ENCODE peak calls at places on chromosomes 12 and 14, in five cellular contexts. L is gastrocnemius medialis, H is lower lobe of right lung, E is GM04503, F is right cardiac atrium. Z is an unnamed sample.

GRCh38 chr14:61653507-61653906 is 41.8 kb upstream of the HIF1A start:
- DNase-seq in L (no peak), H (no peak), E (no peak), F (peak; percentile 70), Z (peak; percentile 35)

GRCh38 chr12:120474092-120474960 is 4.8 kb upstream of the SRSF9 start:
- DNase-seq in L (no peak), H (no peak), E (no peak), F (no peak), Z (peak; percentile 62)

GRCh38 chr14:56295743-56296142 is 177.5 kb downstream of the PELI2 start:
- DNase-seq in L (no peak), H (no peak), E (no peak), F (no peak), Z (no peak)

GRCh38 chr14:58752782-58753181 is 115.0 kb downstream of the DACT1 start:
- DNase-seq in L (peak; percentile 24), H (peak; percentile 88), E (no peak), F (peak; percentile 93), Z (no peak)

GRCh38 chr12:42669471-42669997 is 80.0 kb upstream of the PRICKLE1 start:
- DNase-seq in L (no peak), H (no peak), E (no peak), F (no peak), Z (no peak)

GRCh38 chr14:32400480-32400879 is 71.4 kb downstream of the AKAP6 start:
- DNase-seq in L (no peak), H (no peak), E (peak; percentile 82), F (no peak), Z (peak; percentile 14)

GRCh38 chr14:65344011-65344410 is 68.5 kb upstream of the FUT8 start:
- DNase-seq in L (no peak), H (no peak), E (no peak), F (no peak), Z (no peak)

GRCh38 chr12:2691340-2692111 is 103.2 kb upstream of the FKBP4 start:
- DNase-seq in L (no peak), H (no peak), E (no peak), F (no peak), Z (no peak)

GRCh38 chr12:2999265-2999841 is 40.2 kb downstream of the TEAD4 start:
- DNase-seq in L (peak; percentile 62), H (no peak), E (no peak), F (peak; percentile 59), Z (no peak)

GRCh38 chr14:55600784-55601561 is 21.0 kb downstream of the KTN1 start:
- DNase-seq in L (no peak), H (no peak), E (no peak), F (no peak), Z (peak; percentile 37)

GRCh38 chr12:24625103-24625502 is 323.8 kb downstream of the BCAT1 start:
- DNase-seq in L (no peak), H (no peak), E (no peak), F (no peak), Z (no peak)

GRCh38 chr14:78022059-78022458 is 148.1 kb upstream of the NRXN3 start:
- DNase-seq in L (no peak), H (peak; percentile 71), E (peak; percentile 10), F (peak; percentile 63), Z (peak; percentile 82)

GRCh38 chr12:123118397-123118945 is 32.4 kb downstream of the PITPNM2 start:
- DNase-seq in L (no peak), H (no peak), E (no peak), F (no peak), Z (no peak)

GRCh38 chr12:3122841-3123678 is 45.9 kb downstream of the TSPAN9 start:
- DNase-seq in L (peak; percentile 68), H (no peak), E (peak; percentile 59), F (peak; percentile 83), Z (no peak)

GRCh38 chr12:120399531-120399930 is 30.6 kb upstream of the MSI1 start:
- DNase-seq in L (no peak), H (no peak), E (no peak), F (no peak), Z (no peak)

GRCh38 chr12:17609152-17609551 is 480.8 kb downstream of the RERGL start:
- DNase-seq in L (no peak), H (no peak), E (no peak), F (no peak), Z (no peak)

GRCh38 chr14:44960146-44960545 is 1.6 kb downstream of the KLHL28 start:
- DNase-seq in L (no peak), H (no peak), E (no peak), F (no peak), Z (no peak)

GRCh38 chr12:121992059-121992879 is 29.4 kb upstream of the BCL7A start:
- DNase-seq in L (no peak), H (peak; percentile 67), E (peak; percentile 96), F (no peak), Z (peak; percentile 30)

GRCh38 chr12:130226771-130227170 is 64.5 kb downstream of the FZD10 start:
- DNase-seq in L (no peak), H (no peak), E (no peak), F (no peak), Z (no peak)

GRCh38 chr14:89344871-89345270 is 72.2 kb downstream of the FOXN3 start:
- DNase-seq in L (no peak), H (no peak), E (no peak), F (no peak), Z (no peak)

GRCh38 chr14:103195828-103196615 is 72.8 kb downstream of the TNFAIP2 start:
- DNase-seq in L (no peak), H (no peak), E (no peak), F (no peak), Z (no peak)

GRCh38 chr12:110149104-110149660 is 25.0 kb downstream of the IFT81 start:
- DNase-seq in L (no peak), H (no peak), E (no peak), F (no peak), Z (no peak)

GRCh38 chr14:77260199-77260598 is 10.8 kb downstream of the NGB start:
- DNase-seq in L (no peak), H (no peak), E (no peak), F (no peak), Z (no peak)

GRCh38 chr12:2084553-2085296 is 31.9 kb downstream of the CACNA1C start:
- DNase-seq in L (no peak), H (no peak), E (peak; percentile 59), F (peak; percentile 85), Z (no peak)

GRCh38 chr12:64457036-64457435 is 5.1 kb downstream of the TBK1 start:
- DNase-seq in L (no peak), H (no peak), E (no peak), F (no peak), Z (no peak)

GRCh38 chr14:104954746-104955395 is 23.3 kb downstream of the AHNAK2 start:
- DNase-seq in L (no peak), H (no peak), E (no peak), F (peak; percentile 14), Z (no peak)

GRCh38 chr14:54338696-54339317 is 58.0 kb upstream of the CDKN3 start:
- DNase-seq in L (no peak), H (no peak), E (no peak), F (no peak), Z (peak; percentile 70)

GRCh38 chr14:77271113-77271710 is at the start of gene NGB:
- DNase-seq in L (no peak), H (no peak), E (no peak), F (no peak), Z (no peak)

GRCh38 chr12:106342397-106343212 is 14.9 kb upstream of the POLR3B start:
- DNase-seq in L (peak; percentile 78), H (peak; percentile 65), E (peak; percentile 78), F (peak; percentile 96), Z (peak; percentile 31)